ENCODE peak calls at places on chromosomes 1 and 21, in nine cellular contexts. U is midbrain; Y is LHCN-M2; K is right cardiac atrium; H is CD4-positive, alpha-beta memory T cell; Q is GM23338; E is T-cell; Z is stimulated activated CD8-positive, alpha-beta memory T cell treated with anti-CD3 and anti-CD28 coated beads, Interleukin-7, amount 100 ng/mL, for 4 hours; J is left ventricle myocardium inferior. B is an unnamed sample.

GRCh38 chr1:15625224-15625917 is 8.1 kb downstream of the DDI2 start:
- DNase-seq in U (no peak), H (no peak), Z (no peak), Y (no peak), J (no peak), K (no peak), E (no peak), Q (no peak), B (no peak)

GRCh38 chr1:216820345-216820744 is 97.1 kb upstream of the ESRRG start:
- DNase-seq in K (no peak), E (no peak), Z (no peak), Q (no peak), H (no peak), U (no peak), J (no peak), Y (peak; percentile 20), B (no peak)

GRCh38 chr1:172885976-172886375 is 164.8 kb downstream of the TNFSF18 start:
- DNase-seq in Y (peak; percentile 51), E (no peak), U (no peak), Q (no peak), J (no peak), Z (no peak), H (no peak), K (no peak), B (no peak)

GRCh38 chr1:20719871-20720620 is 2.2 kb upstream of the KIF17 start:
- DNase-seq in Y (no peak), J (no peak), H (no peak), K (no peak), Z (no peak), U (no peak), Q (no peak), E (no peak), B (no peak)

GRCh38 chr1:164787834-164788231 is 228.8 kb downstream of the PBX1 start:
- DNase-seq in K (no peak), J (no peak), Q (peak; percentile 41), E (no peak), U (no peak), Y (no peak), H (no peak), Z (no peak), B (peak; percentile 79)

GRCh38 chr1:97277891-97278662 is 556.5 kb downstream of the PTBP2 start:
- DNase-seq in Z (no peak), Y (peak; percentile 89), J (no peak), K (no peak), H (no peak), Q (no peak), U (no peak), E (no peak), B (no peak)

GRCh38 chr1:11501491-11501897 is 22.5 kb downstream of the DISP3 start:
- DNase-seq in U (no peak), K (peak; percentile 70), Q (peak; percentile 64), Y (no peak), H (peak; percentile 25), E (no peak), Z (no peak), J (peak; percentile 32), B (no peak)

GRCh38 chr1:99621340-99621901 is 24.5 kb upstream of the PALMD start:
- DNase-seq in J (no peak), U (no peak), E (no peak), Z (no peak), K (no peak), Q (no peak), Y (peak; percentile 98), H (no peak), B (no peak)

GRCh38 chr21:45698493-45698947 is 55.0 kb downstream of the PCBP3 start:
- DNase-seq in Y (peak; percentile 96), Z (no peak), H (no peak), J (peak; percentile 59), E (no peak), K (peak; percentile 75), U (no peak), Q (no peak), B (no peak)

GRCh38 chr1:221435510-221435909 is 306.4 kb downstream of the DUSP10 start:
- DNase-seq in Z (no peak), K (no peak), Y (peak; percentile 77), Q (peak; percentile 76), E (no peak), H (peak; percentile 45), J (no peak), U (peak; percentile 57), B (no peak)

GRCh38 chr1:234980224-234980656 is 148.4 kb downstream of the TOMM20 start:
- DNase-seq in Y (no peak), E (no peak), J (no peak), Q (no peak), H (no peak), Z (no peak), K (no peak), U (no peak), B (no peak)

GRCh38 chr1:24641646-24642151 is 1.4 kb upstream of the SRRM1 start:
- DNase-seq in J (peak; percentile 35), H (peak; percentile 32), K (peak; percentile 81), Z (peak; percentile 23), Q (peak; percentile 41), U (no peak), E (no peak), Y (peak; percentile 26), B (no peak)

GRCh38 chr1:24351918-24352637 is 32.9 kb downstream of the GRHL3 start:
- DNase-seq in Y (no peak), K (no peak), U (no peak), H (no peak), J (no peak), Q (no peak), Z (no peak), E (no peak), B (no peak)

GRCh38 chr1:37951783-37952624 is 5.2 kb upstream of the INPP5B start:
- DNase-seq in Q (no peak), K (no peak), Y (no peak), U (no peak), E (no peak), Z (no peak), H (no peak), J (no peak), B (no peak)

GRCh38 chr1:212106286-212106792 is 70.8 kb downstream of the DTL start:
- DNase-seq in K (no peak), U (no peak), E (no peak), H (no peak), J (no peak), Y (no peak), Q (peak; percentile 42), Z (no peak), B (no peak)

GRCh38 chr1:116918714-116919357 is 9.1 kb downstream of the PTGFRN start:
- DNase-seq in K (no peak), Y (no peak), Q (no peak), H (no peak), J (no peak), Z (no peak), E (no peak), U (no peak), B (no peak)

GRCh38 chr1:112575154-112575804 is 43.7 kb downstream of the ST7L start:
- DNase-seq in E (no peak), Z (no peak), K (no peak), Q (no peak), J (no peak), U (no peak), H (no peak), Y (peak; percentile 90), B (no peak)

GRCh38 chr1:109783436-109783835 is 19.7 kb upstream of the EPS8L3 start:
- DNase-seq in E (no peak), K (no peak), Y (peak; percentile 79), J (peak; percentile 11), U (no peak), Q (peak; percentile 31), H (no peak), Z (no peak), B (no peak)

GRCh38 chr1:171142451-171143121 is 42.5 kb upstream of the FMO2 start:
- DNase-seq in E (no peak), H (no peak), J (no peak), K (no peak), U (peak; percentile 38), Y (peak; percentile 71), Z (no peak), Q (peak; percentile 28), B (peak; percentile 11)

GRCh38 chr1:205536759-205537361 is 32.4 kb downstream of the CDK18 start:
- DNase-seq in Y (no peak), E (no peak), U (peak; percentile 70), K (peak; percentile 74), J (no peak), Q (no peak), H (no peak), Z (no peak), B (peak; percentile 16)

B was measured in WERI-Rb-1.